ENCODE peak calls at places on chromosomes 4 and X, in seven cellular contexts. Y is HCT116, V is right lobe of liver, D is tibial nerve, K is upper lobe of left lung, F is body of pancreas, U is IMR-90. O is an unnamed sample.

GRCh38 chr4:186144180-186144579 is 39.7 kb downstream of the FAM149A start:
- DNase-seq in F (peak; percentile 43), D (no peak), U (peak; percentile 21), Y (no peak), K (no peak), V (no peak), O (peak; percentile 34)

GRCh38 chr4:166091914-166092510 is 219.0 kb downstream of the TLL1 start:
- DNase-seq in V (no peak), D (peak; percentile 21), Y (peak; percentile 15), K (no peak), U (peak; percentile 29), F (no peak), O (no peak)

GRCh38 chrX:75746891-75747639 is 38.0 kb downstream of the MAGEE2 start:
- DNase-seq in D (peak; percentile 7), Y (no peak), F (peak; percentile 35), K (peak; percentile 89), V (peak; percentile 52), U (no peak), O (peak; percentile 37)

GRCh38 chrX:74295102-74295501 is 8.9 kb upstream of the ZCCHC13 start:
- DNase-seq in U (no peak), F (no peak), D (no peak), Y (no peak), V (no peak), K (no peak), O (no peak)

GRCh38 chr4:123788577-123788976 is 392.0 kb downstream of the SPRY1 start:
- DNase-seq in F (no peak), D (no peak), U (peak; percentile 67), V (no peak), Y (no peak), K (no peak), O (no peak)

GRCh38 chr4:165335163-165335703 is 7.8 kb downstream of the MSMO1 start:
- DNase-seq in K (no peak), U (no peak), D (no peak), Y (no peak), V (no peak), F (no peak), O (no peak)

GRCh38 chrX:140503714-140504351 is 1.0 kb downstream of the SOX3 start:
- DNase-seq in D (no peak), V (no peak), K (peak; percentile 84), U (peak; percentile 7), F (no peak), Y (no peak), O (peak; percentile 56)

GRCh38 chr4:143183513-143184216 is 1.1 kb upstream of the USP38 start:
- DNase-seq in F (no peak), U (no peak), D (no peak), V (no peak), K (no peak), Y (no peak), O (no peak)

GRCh38 chr4:145808021-145808650 is 128.2 kb downstream of the C4orf51 start:
- DNase-seq in K (no peak), V (no peak), Y (peak; percentile 96), U (peak; percentile 98), D (no peak), F (no peak), O (no peak)

GRCh38 chr4:19803406-19803805 is 448.3 kb upstream of the SLIT2 start:
- DNase-seq in F (no peak), K (no peak), U (peak; percentile 6), V (no peak), D (no peak), Y (no peak), O (no peak)

GRCh38 chrX:13147147-13147546 is 102.7 kb upstream of the FAM9C start:
- DNase-seq in D (no peak), V (no peak), U (no peak), K (no peak), Y (no peak), F (no peak), O (no peak)

GRCh38 chr4:5120468-5120867 is 69.2 kb downstream of the STK32B start:
- DNase-seq in V (no peak), K (no peak), D (no peak), Y (no peak), F (no peak), U (peak; percentile 34), O (no peak)

GRCh38 chrX:121863976-121864375 is 816.6 kb downstream of the GLUD2 start:
- DNase-seq in F (no peak), Y (no peak), D (no peak), V (no peak), K (no peak), U (no peak), O (no peak)

GRCh38 chrX:69149466-69150293 is 15.6 kb downstream of the PJA1 start:
- DNase-seq in K (no peak), V (no peak), D (no peak), F (no peak), U (no peak), Y (no peak), O (no peak)

GRCh38 chr4:118797558-118798142 is 38.3 kb downstream of the SEC24D start:
- DNase-seq in F (no peak), D (no peak), K (no peak), U (peak; percentile 86), V (no peak), Y (no peak), O (no peak)

GRCh38 chr4:164779811-164780216 is 25.9 kb downstream of the SMIM31 start:
- DNase-seq in V (no peak), Y (peak; percentile 41), K (no peak), D (no peak), U (peak; percentile 31), F (peak; percentile 24), O (peak; percentile 45)

GRCh38 chr4:139454646-139455045 is 725 bp downstream of the RAB33B start:
- DNase-seq in F (no peak), K (no peak), V (no peak), Y (no peak), D (no peak), U (no peak), O (no peak)

GRCh38 chrX:16785247-16786138 is 773 bp upstream of the TXLNG start:
- DNase-seq in V (peak; percentile 42), Y (no peak), K (no peak), F (peak; percentile 39), U (no peak), D (peak; percentile 5), O (peak; percentile 38)

GRCh38 chr4:24820541-24820940 is 25.2 kb downstream of the SOD3 start:
- DNase-seq in D (no peak), K (no peak), F (no peak), V (no peak), U (no peak), Y (no peak), O (peak; percentile 48)

GRCh38 chrX:20594985-20595384 is 328.3 kb upstream of the RPS6KA3 start:
- DNase-seq in D (no peak), U (no peak), F (no peak), V (no peak), K (no peak), Y (peak; percentile 1), O (no peak)

GRCh38 chr4:187380181-187380581 is 615.4 kb upstream of the ZFP42 start:
- DNase-seq in F (peak; percentile 54), V (no peak), K (no peak), Y (peak; percentile 67), U (peak; percentile 15), D (no peak), O (no peak)

GRCh38 chrX:129932792-129933321 is 26.9 kb downstream of the UTP14A start:
- DNase-seq in F (no peak), V (peak; percentile 48), K (no peak), D (no peak), Y (no peak), U (no peak), O (peak; percentile 28)

GRCh38 chr4:180630012-180630411 is 1613.2 kb upstream of the TENM3 start:
- DNase-seq in Y (no peak), D (no peak), F (no peak), V (no peak), U (no peak), K (no peak), O (no peak)

GRCh38 chrX:153521034-153521433 is 3.6 kb downstream of the ATP2B3 start:
- DNase-seq in D (no peak), V (no peak), Y (no peak), U (peak; percentile 45), F (no peak), K (no peak), O (peak; percentile 23)

GRCh38 chr4:121823505-121824170 is at the start of gene CCNA2:
- DNase-seq in U (peak; percentile 96), D (peak; percentile 98), Y (peak; percentile 97), K (peak; percentile 91), V (peak; percentile 98), F (peak; percentile 93), O (peak; percentile 99)

GRCh38 chr4:87529187-87529586 is at the start of gene SPARCL1:
- DNase-seq in D (peak; percentile 42), F (peak; percentile 21), U (no peak), Y (no peak), K (no peak), V (no peak), O (peak; percentile 62)

GRCh38 chr4:86033171-86033570 is 326.7 kb downstream of the MAPK10 start:
- DNase-seq in V (no peak), U (peak; percentile 41), K (no peak), Y (no peak), D (peak; percentile 32), F (peak; percentile 21), O (peak; percentile 70)

GRCh38 chrX:7074135-7074907 is 73.2 kb upstream of the STS start:
- DNase-seq in U (no peak), Y (no peak), K (no peak), D (no peak), F (peak; percentile 41), V (no peak), O (no peak)

GRCh38 chr4:90127706-90128345 is 632 bp downstream of the CCSER1 start:
- DNase-seq in K (peak; percentile 90), Y (no peak), V (no peak), U (no peak), D (no peak), F (peak; percentile 54), O (no peak)

GRCh38 chrX:110002300-110003166 is at the start of gene TMEM164:
- DNase-seq in V (peak; percentile 82), Y (peak; percentile 56), K (peak; percentile 96), D (peak; percentile 67), F (peak; percentile 77), U (peak; percentile 66), O (peak; percentile 79)
- TF ChIP-seq POLR2A in V (no peak), Y (no peak), K (peak; percentile 66), D (no peak), F (peak; percentile 12), U (peak; percentile 24), O (no peak)

DNA sequence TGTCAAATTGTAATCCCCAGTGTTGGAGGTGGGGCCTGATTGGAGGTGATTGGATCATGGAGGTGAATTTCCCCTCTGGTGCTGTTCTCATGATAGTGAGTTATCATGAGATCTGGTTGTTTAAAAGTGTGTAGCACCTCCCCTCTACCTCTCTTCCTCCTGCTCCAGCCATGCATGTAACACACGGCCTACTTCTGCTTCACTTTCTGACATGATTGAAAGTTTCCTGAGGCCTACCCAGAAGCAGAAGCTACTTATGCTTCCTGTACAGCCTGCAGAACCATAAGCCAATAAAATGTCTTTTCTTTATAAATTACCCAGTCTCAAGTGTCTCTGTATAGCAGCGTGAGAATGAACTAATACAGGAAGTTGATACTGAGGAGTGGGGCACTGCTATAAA is 61.7 kb upstream of the DDX60 start:
- DNase-seq in K (no peak), U (no peak), D (no peak), V (no peak), Y (no peak), F (no peak), O (no peak)
- H3K36me3 ChIP-seq in K (peaks cover 3% of the 10 kb centered on the region), U (no peaks in the 10 kb centered on the region), D (no peaks in the 10 kb centered on the region), V (no peaks in the 10 kb centered on the region), Y (peaks cover 31% of the 10 kb centered on the region), F (peaks cover 2% of the 10 kb centered on the region), O (no peaks in the 10 kb centered on the region)

GRCh38 chr4:53508446-53508845 is 82.8 kb downstream of the LNX1 start:
- DNase-seq in Y (no peak), K (no peak), V (no peak), F (no peak), D (no peak), U (peak; percentile 91), O (no peak)
- TF ChIP-seq CTCF in Y (no peak), K (no peak), V (no peak), F (no peak), D (no peak), U (peak; percentile 20), O (no peak)

GRCh38 chr4:687048-687974 is 1.6 kb downstream of the SLC49A3 start:
- DNase-seq in U (peak; percentile 77), D (peak; percentile 80), F (peak; percentile 91), Y (peak; percentile 66), K (peak; percentile 89), V (peak; percentile 95), O (peak; percentile 59)
- TF ChIP-seq POLR2A in U (no peak), D (peak; percentile 21), F (no peak), Y (no peak), K (peak; percentile 84), V (peak; percentile 66), O (no peak)